ENCODE peak calls at places on chromosomes 6 and 20, in eight cellular contexts. O is activated CD8-positive, alpha-beta T cell treated with anti-CD3 and anti-CD28 coated beads for 36 hours; G is SK-N-SH; J is cardiac fibroblast; D is transverse colon; N is uterus; M is heart right ventricle; B is astrocyte of the spinal cord. H is an unnamed sample.

GRCh38 chr6:124655856-124656255 is 306.4 kb upstream of the RNF217 start:
- DNase-seq in O (no peak), G (no peak), J (peak; percentile 36), D (no peak), N (no peak), M (no peak), B (peak; percentile 25), H (no peak)

GRCh38 chr6:47669684-47670515 is 28.5 kb upstream of the ADGRF4 start:
- DNase-seq in O (no peak), G (no peak), J (peak; percentile 14), D (no peak), N (no peak), M (no peak), B (peak; percentile 16), H (no peak)

GRCh38 chr20:37392441-37393195 is 46.7 kb downstream of the SRC start:
- DNase-seq in O (peak; percentile 53), G (peak; percentile 71), J (peak; percentile 45), D (no peak), N (no peak), M (no peak), B (no peak), H (no peak)

GRCh38 chr6:12335717-12336116 is 45.6 kb downstream of the EDN1 start:
- DNase-seq in O (no peak), G (no peak), J (no peak), D (no peak), N (no peak), M (no peak), B (no peak), H (no peak)

GRCh38 chr6:8828376-8828775 is 393.0 kb upstream of the SLC35B3 start:
- DNase-seq in O (no peak), G (no peak), J (no peak), D (no peak), N (no peak), M (no peak), B (no peak), H (no peak)

GRCh38 chr20:54029176-54029575 is 41.2 kb downstream of the BCAS1 start:
- DNase-seq in O (no peak), G (no peak), J (no peak), D (no peak), N (no peak), M (no peak), B (no peak), H (no peak)

GRCh38 chr20:19405958-19406357 is 193.5 kb downstream of the SLC24A3 start:
- DNase-seq in O (no peak), G (no peak), J (no peak), D (no peak), N (no peak), M (no peak), B (no peak), H (no peak)

GRCh38 chr20:916125-916799 is at the start of gene ANGPT4:
- DNase-seq in O (no peak), G (no peak), J (no peak), D (no peak), N (no peak), M (no peak), B (no peak), H (no peak)

GRCh38 chr20:50224052-50224451 is 33.4 kb downstream of the CEBPB start:
- DNase-seq in O (no peak), G (no peak), J (no peak), D (no peak), N (no peak), M (no peak), B (no peak), H (no peak)

GRCh38 chr20:50222568-50223320 is 32.1 kb downstream of the CEBPB start:
- DNase-seq in O (no peak), G (no peak), J (no peak), D (no peak), N (no peak), M (no peak), B (no peak), H (no peak)

GRCh38 chr20:50226093-50226974 is 35.7 kb downstream of the CEBPB start:
- DNase-seq in O (peak; percentile 79), G (no peak), J (peak; percentile 46), D (peak; percentile 45), N (peak; percentile 74), M (no peak), B (no peak), H (no peak)

GRCh38 chr20:50223321-50223995 is 32.8 kb downstream of the CEBPB start:
- DNase-seq in O (no peak), G (no peak), J (no peak), D (no peak), N (no peak), M (no peak), B (no peak), H (no peak)

GRCh38 chr20:50224553-50225255 is 34.1 kb downstream of the CEBPB start:
- DNase-seq in O (peak; percentile 20), G (no peak), J (peak; percentile 90), D (peak; percentile 65), N (peak; percentile 86), M (peak; percentile 50), B (peak; percentile 77), H (no peak)
- TF ChIP-seq CTCF in O (no peak), G (peak; percentile 27), J (peak; percentile 32), D (no peak), N (peak; percentile 33), M (no peak), B (peak; percentile 29), H (no peak)

GRCh38 chr6:106119991-106120390 is 33.9 kb downstream of the PRDM1 start:
- DNase-seq in O (no peak), G (no peak), J (peak; percentile 27), D (no peak), N (no peak), M (no peak), B (no peak), H (no peak)

GRCh38 chr6:106124437-106125423 is 38.6 kb downstream of the PRDM1 start:
- DNase-seq in O (no peak), G (no peak), J (no peak), D (no peak), N (no peak), M (no peak), B (no peak), H (peak; percentile 51)

GRCh38 chr6:106122941-106123337 is 36.8 kb downstream of the PRDM1 start:
- DNase-seq in O (no peak), G (no peak), J (no peak), D (no peak), N (no peak), M (no peak), B (no peak), H (no peak)

GRCh38 chr6:106124015-106124414 is 37.9 kb downstream of the PRDM1 start:
- DNase-seq in O (no peak), G (no peak), J (no peak), D (no peak), N (no peak), M (no peak), B (no peak), H (no peak)

GRCh38 chr6:106122306-106122940 is 36.3 kb downstream of the PRDM1 start:
- DNase-seq in O (no peak), G (no peak), J (no peak), D (no peak), N (no peak), M (no peak), B (no peak), H (no peak)
- TF ChIP-seq CTCF in O (no peak), G (no peak), J (no peak), D (no peak), N (no peak), M (no peak), B (no peak), H (no peak)

DNA sequence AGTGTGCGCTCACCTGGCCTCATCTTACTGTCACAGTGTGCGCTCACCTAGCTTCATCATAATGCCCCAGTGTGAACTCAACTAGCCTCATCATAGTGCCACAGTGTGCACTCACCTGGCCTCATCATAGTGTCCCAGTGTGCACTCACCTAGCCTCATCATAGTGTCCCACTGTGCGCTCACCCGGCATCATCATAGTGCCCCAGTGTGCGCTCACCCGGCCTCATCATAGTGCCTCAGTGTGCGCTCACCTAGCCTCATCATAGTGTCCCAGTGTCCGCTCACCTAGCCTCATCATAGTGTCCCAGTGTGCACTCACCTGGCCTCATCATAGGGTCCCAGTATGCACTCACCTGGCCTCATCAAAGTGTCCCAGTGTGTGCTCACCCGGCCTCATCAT is 10.6 kb downstream of the TMEM242 start:
- DNase-seq in O (no peak), G (no peak), J (no peak), D (no peak), N (no peak), M (no peak), B (no peak), H (no peak)
- TF ChIP-seq CTCF in O (no peak), G (no peak), J (no peak), D (no peak), N (no peak), M (no peak), B (no peak), H (no peak)

DNA sequence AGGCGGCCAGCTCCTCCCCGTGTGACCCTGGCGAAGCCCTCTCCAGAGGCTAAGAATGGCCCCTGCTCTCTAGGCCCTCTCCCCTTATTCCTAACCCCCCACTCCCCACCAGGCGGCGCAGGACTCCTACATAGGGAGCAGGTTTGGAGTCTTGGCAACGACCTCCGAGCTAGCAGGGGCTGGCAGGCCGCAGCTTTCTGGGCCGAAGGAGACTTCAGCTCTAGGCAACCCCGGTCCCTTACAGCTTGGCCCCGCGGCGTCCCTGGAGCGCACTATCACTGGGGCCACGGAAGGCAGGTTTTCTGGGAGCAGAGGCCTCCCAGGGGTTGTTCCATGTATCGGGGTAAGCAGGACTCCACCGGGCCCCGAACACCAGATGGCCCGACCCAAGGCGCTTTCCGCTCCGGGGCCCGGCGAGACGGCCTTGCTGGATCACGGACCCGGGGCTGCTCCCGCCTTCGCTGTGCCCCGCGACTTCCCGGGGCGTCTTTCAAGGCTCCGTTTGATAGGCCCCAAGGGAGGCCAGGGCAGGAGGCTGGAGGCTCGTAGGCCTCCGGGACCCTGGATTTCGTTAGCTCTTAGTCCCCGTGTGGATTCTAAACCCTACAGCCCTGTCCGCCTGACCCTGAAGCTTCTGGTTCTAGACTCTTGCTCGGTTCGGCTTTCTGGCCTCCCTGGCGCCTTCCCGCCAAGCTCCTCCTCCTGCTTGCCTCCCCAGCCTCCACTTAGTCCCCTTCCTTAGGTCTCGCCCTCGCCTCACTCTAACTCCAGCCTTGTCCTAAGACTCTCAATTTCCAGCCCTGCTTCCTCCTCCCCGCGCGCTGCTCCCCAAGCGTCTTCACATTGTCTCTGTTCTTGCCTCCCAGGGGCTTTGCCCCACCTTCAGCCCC is 1.9 kb downstream of the SLC32A1 start:
- DNase-seq in O (peak; percentile 69), G (peak; percentile 91), J (no peak), D (peak; percentile 29), N (peak; percentile 24), M (no peak), B (no peak), H (peak; percentile 74)
- TF ChIP-seq CTCF in O (peak; percentile 45), G (peak; percentile 49), J (peak; percentile 53), D (no peak), N (no peak), M (no peak), B (peak; percentile 40), H (peak; percentile 23)

DNA sequence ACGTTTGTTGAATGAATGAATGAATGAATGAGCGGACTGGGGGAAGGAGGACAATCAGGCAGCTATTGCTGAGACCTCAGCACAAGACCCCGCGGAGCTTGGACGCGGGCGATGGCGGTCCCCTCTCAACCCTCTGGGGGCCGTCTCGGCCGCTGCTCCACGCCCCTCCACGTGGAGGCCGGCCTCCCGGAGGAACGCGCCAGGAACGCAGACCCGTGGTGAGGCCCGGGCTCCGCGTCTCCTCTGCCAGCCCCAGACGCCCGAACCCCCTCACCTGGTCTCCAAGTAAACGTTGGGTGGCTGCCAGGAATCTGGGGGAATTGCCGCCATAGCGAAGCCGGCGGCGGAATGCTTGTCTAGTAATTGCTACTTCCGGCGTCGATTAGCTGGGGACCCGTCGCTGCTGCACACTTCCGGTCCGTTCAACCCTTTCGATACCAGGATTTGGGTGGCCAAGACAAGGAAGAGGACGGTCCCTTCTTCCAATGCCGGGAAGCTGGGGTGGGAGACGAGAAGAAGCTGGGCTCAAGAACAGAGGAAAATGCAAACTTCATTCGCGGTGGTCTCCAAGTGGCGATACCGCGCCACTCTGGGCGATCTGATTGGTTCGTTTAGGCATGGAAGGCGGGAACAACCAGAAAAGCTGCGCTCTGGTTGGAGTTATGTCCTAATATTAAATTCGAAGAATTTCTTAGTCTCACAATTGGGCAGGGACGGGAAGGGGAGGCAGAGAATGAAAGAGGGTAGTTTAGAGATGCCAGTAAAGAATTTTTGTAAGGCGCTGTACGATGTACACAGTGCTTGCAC is at the start of gene PPIL1:
- DNase-seq in O (peak; percentile 88), G (peak; percentile 94), J (peak; percentile 96), D (peak; percentile 83), N (peak; percentile 82), M (peak; percentile 77), B (peak; percentile 94), H (peak; percentile 91)
- TF ChIP-seq CTCF in O (no peak), G (no peak), J (no peak), D (no peak), N (peak; percentile 21), M (no peak), B (no peak), H (no peak)